ENCODE peak calls at places on chromosomes 3 and 15, in five cellular contexts. V, A, Z, H and U are unnamed samples.

GRCh38 chr15:35182841-35183479 is 97.9 kb upstream of the NANOGP8 start:
- DNase-seq in V (no peak), A (no peak), Z (no peak), H (no peak), U (no peak)

GRCh38 chr3:41526995-41527573 is 327.8 kb downstream of the CTNNB1 start:
- DNase-seq in V (no peak), A (no peak), Z (no peak), H (no peak), U (no peak)

GRCh38 chr15:67253517-67254237 is 784 bp downstream of the AAGAB start:
- DNase-seq in V (no peak), A (no peak), Z (peak; percentile 65), H (no peak), U (no peak)

GRCh38 chr15:98906712-98907083 is 100.9 kb downstream of the PGPEP1L start:
- DNase-seq in V (no peak), A (no peak), Z (no peak), H (no peak), U (peak; percentile 72)

GRCh38 chr15:85541744-85542143 is 161.3 kb downstream of the AKAP13 start:
- DNase-seq in V (no peak), A (no peak), Z (no peak), H (no peak), U (no peak)

GRCh38 chr3:15647629-15648167 is 46.2 kb downstream of the BTD start:
- DNase-seq in V (no peak), A (peak; percentile 98), Z (peak; percentile 91), H (no peak), U (no peak)

GRCh38 chr3:176513604-176514003 is 683.7 kb downstream of the TBL1XR1 start:
- DNase-seq in V (no peak), A (no peak), Z (no peak), H (no peak), U (no peak)

GRCh38 chr3:16484216-16484615 is 29.3 kb downstream of the RFTN1 start:
- DNase-seq in V (no peak), A (peak; percentile 91), Z (peak; percentile 85), H (no peak), U (no peak)

GRCh38 chr3:59775781-59776270 is 726.0 kb upstream of the CFAP20DC start:
- DNase-seq in V (no peak), A (no peak), Z (no peak), H (no peak), U (no peak)

GRCh38 chr15:82124331-82125263 is 78.8 kb upstream of the MEX3B start:
- DNase-seq in V (no peak), A (no peak), Z (no peak), H (no peak), U (no peak)

GRCh38 chr15:58501006-58501405 is 69.2 kb downstream of the LIPC start:
- DNase-seq in V (no peak), A (no peak), Z (no peak), H (no peak), U (no peak)

GRCh38 chr3:170988378-170988777 is 38.1 kb downstream of the SLC2A2 start:
- DNase-seq in V (no peak), A (no peak), Z (no peak), H (no peak), U (no peak)

GRCh38 chr3:50567011-50567385 is 549 bp downstream of the C3orf18 start:
- DNase-seq in V (no peak), A (no peak), Z (no peak), H (no peak), U (no peak)

GRCh38 chr3:87161486-87161885 is 65.6 kb upstream of the CHMP2B start:
- DNase-seq in V (no peak), A (no peak), Z (no peak), H (no peak), U (no peak)

GRCh38 chr15:34855397-34855796 is 60.0 kb upstream of the ACTC1 start:
- DNase-seq in V (no peak), A (peak; percentile 91), Z (no peak), H (no peak), U (no peak)

GRCh38 chr3:196774191-196774820 is 34.6 kb downstream of the PAK2 start:
- DNase-seq in V (no peak), A (peak; percentile 67), Z (peak; percentile 41), H (no peak), U (no peak)

GRCh38 chr15:82986442-82986780 is 401 bp downstream of the RAMAC start:
- DNase-seq in V (no peak), A (no peak), Z (peak; percentile 81), H (no peak), U (no peak)

GRCh38 chr15:70597056-70597603 is 166.2 kb downstream of the UACA start:
- DNase-seq in V (no peak), A (no peak), Z (no peak), H (no peak), U (no peak)

GRCh38 chr3:128492353-128493220 is at the start of gene GATA2:
- DNase-seq in V (peak; percentile 66), A (peak; percentile 57), Z (peak; percentile 69), H (peak; percentile 55), U (no peak)

GRCh38 chr3:132380979-132381944 is 36.0 kb upstream of the DNAJC13 start:
- DNase-seq in V (no peak), A (no peak), Z (peak; percentile 62), H (no peak), U (no peak)

GRCh38 chr3:59812188-59812587 is 762.4 kb upstream of the CFAP20DC start:
- DNase-seq in V (no peak), A (no peak), Z (no peak), H (no peak), U (no peak)

GRCh38 chr3:52317601-52318000 is 1.5 kb downstream of the DNAH1 start:
- DNase-seq in V (peak; percentile 81), A (peak; percentile 43), Z (peak; percentile 97), H (peak; percentile 73), U (peak; percentile 84)

GRCh38 chr3:24185738-24186384 is 240.8 kb downstream of the NR1D2 start:
- DNase-seq in V (peak; percentile 56), A (peak; percentile 67), Z (peak; percentile 51), H (no peak), U (no peak)

GRCh38 chr15:86101818-86102217 is 22.1 kb downstream of the AGBL1 start:
- DNase-seq in V (no peak), A (no peak), Z (no peak), H (no peak), U (no peak)

GRCh38 chr3:88032245-88032644 is 26.6 kb downstream of the CGGBP1 start:
- DNase-seq in V (no peak), A (no peak), Z (peak; percentile 43), H (no peak), U (no peak)

GRCh38 chr3:150248116-150248864 is 159.8 kb upstream of the TSC22D2 start:
- DNase-seq in V (no peak), A (no peak), Z (peak; percentile 66), H (no peak), U (no peak)

GRCh38 chr3:177441281-177441812 is 244.1 kb upstream of the TBL1XR1 start:
- DNase-seq in V (no peak), A (no peak), Z (no peak), H (no peak), U (no peak)

GRCh38 chr3:54349231-54349647 is 226.9 kb downstream of the CACNA2D3 start:
- DNase-seq in V (no peak), A (no peak), Z (no peak), H (no peak), U (no peak)

GRCh38 chr3:60142009-60142408 is 1092.2 kb upstream of the CFAP20DC start:
- DNase-seq in V (no peak), A (no peak), Z (no peak), H (no peak), U (no peak)

GRCh38 chr3:46489406-46489805 is 8.4 kb upstream of the RTP3 start:
- DNase-seq in V (no peak), A (no peak), Z (no peak), H (no peak), U (no peak)

GRCh38 chr3:147392083-147392916 is 14.0 kb downstream of the ZIC4 start:
- DNase-seq in V (peak; percentile 86), A (peak; percentile 22), Z (no peak), H (no peak), U (no peak)
- H3K27me3 ChIP-seq in V (peaks cover 13% of the 10 kb centered on the region), A (peaks cover 97% of the 10 kb centered on the region), Z (peaks cover 97% of the 10 kb centered on the region), H (peaks cover 76% of the 10 kb centered on the region), U (peaks cover 100% of the 10 kb centered on the region)

DNA sequence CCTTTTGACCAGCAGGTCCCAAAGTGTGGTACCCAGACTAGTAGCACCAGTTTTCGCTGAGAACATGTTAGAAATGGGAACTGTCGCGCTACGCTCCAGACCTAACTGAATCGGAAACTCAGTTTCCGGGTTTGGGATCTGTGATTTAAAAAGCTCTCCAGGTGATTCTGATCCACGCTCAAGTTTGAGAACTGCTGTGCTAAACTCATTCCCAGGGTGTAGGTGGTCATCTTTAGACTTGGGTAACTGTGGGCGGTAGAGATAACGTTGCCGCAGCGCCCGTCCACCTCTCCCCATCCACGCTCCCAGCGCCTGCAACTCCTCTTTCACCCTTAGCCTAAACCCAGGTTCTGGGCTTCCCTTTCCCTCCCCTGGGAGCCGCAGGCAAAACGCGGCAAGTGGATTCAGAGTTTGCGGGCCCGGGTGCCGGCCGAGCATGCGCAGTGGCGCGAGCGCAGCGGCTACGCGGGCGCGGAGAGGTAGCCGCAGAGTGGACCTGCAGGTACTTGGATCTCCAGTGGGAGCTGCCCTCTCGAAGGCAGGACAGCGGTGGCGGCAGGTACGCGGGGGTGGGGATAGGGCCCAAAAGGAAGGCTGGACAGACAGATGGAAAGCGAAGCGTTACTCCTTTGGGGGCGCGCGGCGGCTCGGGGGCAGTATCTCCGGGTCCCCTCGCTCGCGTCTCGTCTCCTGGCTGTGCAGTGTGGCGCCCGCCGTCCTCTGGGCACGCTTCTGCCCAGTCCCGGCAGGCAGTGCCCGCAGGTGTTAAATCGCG is at the start of gene PLS1:
- DNase-seq in V (peak; percentile 90), A (peak; percentile 88), Z (peak; percentile 93), H (peak; percentile 97), U (peak; percentile 89)
- TF ChIP-seq CTCF in V (no peak), A (no peak), Z (no peak), H (no peak), U (peak; percentile 6)

GRCh38 chr15:68442041-68442440 is 10.1 kb upstream of the ITGA11 start:
- DNase-seq in V (peak; percentile 58), A (no peak), Z (peak; percentile 51), H (no peak), U (no peak)
- H3K27me3 ChIP-seq in V (peaks cover 2% of the 10 kb centered on the region), A (peaks cover 66% of the 10 kb centered on the region), Z (peaks cover 10% of the 10 kb centered on the region), H (no peaks in the 10 kb centered on the region), U (peaks cover 21% of the 10 kb centered on the region)

GRCh38 chr15:26971303-26972018 is 480 bp downstream of the GABRG3 start:
- DNase-seq in V (no peak), A (no peak), Z (peak; percentile 58), H (no peak), U (no peak)

GRCh38 chr15:26972636-26973035 is 1.7 kb downstream of the GABRG3 start:
- DNase-seq in V (no peak), A (no peak), Z (no peak), H (no peak), U (no peak)

GRCh38 chr15:26970712-26971210 is at the start of gene GABRG3:
- DNase-seq in V (no peak), A (no peak), Z (no peak), H (no peak), U (no peak)

DNA sequence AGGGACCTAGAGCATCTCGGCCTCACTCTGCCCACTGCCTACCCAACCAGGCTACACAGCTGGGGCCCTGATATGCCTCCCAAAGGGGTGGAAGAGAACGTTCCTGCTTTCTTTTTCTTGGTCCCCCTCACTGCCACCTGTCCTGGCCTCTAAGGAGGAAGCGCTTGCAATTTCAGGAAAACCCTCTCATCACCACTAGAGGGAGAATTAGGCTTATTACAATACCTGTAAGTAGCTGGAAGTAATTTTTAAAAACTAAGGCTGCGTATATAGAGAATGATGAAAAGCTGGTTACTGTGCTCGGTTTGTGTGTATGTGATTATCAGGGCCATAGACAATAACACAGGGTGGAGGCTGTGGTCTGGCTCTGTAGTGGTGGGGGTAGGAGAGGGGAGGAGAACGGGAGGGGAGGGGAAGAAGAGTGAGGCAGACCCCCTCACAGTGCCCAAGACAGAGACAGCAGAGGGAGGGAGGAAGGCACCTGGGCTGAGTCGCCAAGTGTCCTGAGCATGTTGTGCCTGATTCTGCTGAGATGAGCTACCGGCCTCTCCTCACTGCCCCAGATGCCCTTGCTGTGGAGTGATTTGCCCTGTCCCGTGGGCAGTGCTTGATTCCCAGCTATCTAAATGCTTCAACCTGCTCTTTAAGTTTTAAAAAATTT is 3.3 kb downstream of the GABRG3 start:
- DNase-seq in V (no peak), A (no peak), Z (peak; percentile 57), H (no peak), U (no peak)
- TF ChIP-seq CTCF in V (no peak), A (no peak), Z (no peak), H (no peak), U (no peak)